ENCODE peak calls at places on chromosomes 7 and 10, in five cellular contexts. N is activated CD8-positive, alpha-beta memory T cell treated with anti-CD3 and anti-CD28 coated beads for 1 hour; T is cardiac muscle cell; G is kidney epithelial cell; P is GM23338. Q is an unnamed sample.

GRCh38 chr7:2622869-2623697 is 8.7 kb upstream of the TTYH3 start:
- DNase-seq in N (no peak), T (no peak), G (no peak), P (no peak), Q (no peak)

GRCh38 chr7:77684030-77684429 is 12.2 kb upstream of the RSBN1L start:
- DNase-seq in N (no peak), T (peak), G (no peak), P (peak), Q (no peak)

GRCh38 chr10:94173594-94173993 is 179.9 kb downstream of the PLCE1 start:
- DNase-seq in N (no peak), T (no peak), G (no peak), P (no peak), Q (no peak)

GRCh38 chr10:96289218-96289910 is 14.9 kb upstream of the DNTT start:
- DNase-seq in N (no peak), T (no peak), G (no peak), P (no peak), Q (no peak)

GRCh38 chr10:44067432-44067831 is 317.5 kb downstream of the CXCL12 start:
- DNase-seq in N (no peak), T (no peak), G (no peak), P (no peak), Q (no peak)

GRCh38 chr7:37921340-37921805 is 933 bp downstream of the EPDR1 start:
- DNase-seq in N (no peak), T (peak), G (no peak), P (peak), Q (peak)

GRCh38 chr7:113606325-113606724 is 312.5 kb downstream of the PPP1R3A start:
- DNase-seq in N (no peak), T (no peak), G (no peak), P (no peak), Q (no peak)

GRCh38 chr10:88042162-88043100 is 179.0 kb downstream of the PTEN start:
- DNase-seq in N (no peak), T (peak), G (no peak), P (peak), Q (no peak)

Q was measured in GM12865.